ENCODE peak calls at places on chromosomes 7 and 10, in five cellular contexts. One of them, this sample, is unnamed.

GRCh38 chr7:35036361-35037171 is 719 bp downstream of the DPY19L1 start:
- DNase-seq in tibial nerve: peak
- DNase-seq in lung: peak
- DNase-seq in kidney epithelial cell: no peak
- DNase-seq in cardiac muscle cell: peak
- DNase-seq in this sample: peak

GRCh38 chr10:33812586-33812985 is 478.1 kb upstream of the NRP1 start:
- DNase-seq in lung: no peak
- DNase-seq in cardiac muscle cell: no peak
- DNase-seq in kidney epithelial cell: no peak
- DNase-seq in tibial nerve: no peak
- DNase-seq in this sample: no peak

GRCh38 chr7:23276381-23276780 is 22.8 kb upstream of the MALSU1 start:
- DNase-seq in kidney epithelial cell: no peak
- DNase-seq in tibial nerve: no peak
- DNase-seq in lung: no peak
- DNase-seq in cardiac muscle cell: no peak
- DNase-seq in this sample: no peak

GRCh38 chr10:131514454-131514853 is 202.9 kb upstream of the TCERG1L start:
- DNase-seq in tibial nerve: no peak
- DNase-seq in kidney epithelial cell: peak
- DNase-seq in lung: no peak
- DNase-seq in cardiac muscle cell: no peak
- DNase-seq in this sample: no peak

GRCh38 chr7:21616796-21617436 is 74.1 kb downstream of the DNAH11 start:
- DNase-seq in tibial nerve: no peak
- DNase-seq in kidney epithelial cell: peak
- DNase-seq in lung: no peak
- DNase-seq in cardiac muscle cell: no peak
- DNase-seq in this sample: no peak

GRCh38 chr7:56079450-56080185 is 13.1 kb downstream of the PHKG1 start:
- DNase-seq in lung: peak
- DNase-seq in kidney epithelial cell: no peak
- DNase-seq in cardiac muscle cell: peak
- DNase-seq in tibial nerve: peak
- DNase-seq in this sample: peak

GRCh38 chr7:128963327-128963757 is 25.6 kb downstream of the IRF5 start:
- DNase-seq in kidney epithelial cell: peak
- DNase-seq in cardiac muscle cell: no peak
- DNase-seq in tibial nerve: no peak
- DNase-seq in lung: no peak
- DNase-seq in this sample: no peak

GRCh38 chr7:112257073-112257472 is 50.6 kb downstream of the ZNF277 start:
- DNase-seq in cardiac muscle cell: no peak
- DNase-seq in kidney epithelial cell: no peak
- DNase-seq in tibial nerve: no peak
- DNase-seq in lung: no peak
- DNase-seq in this sample: no peak

GRCh38 chr7:69457912-69458491 is 140.3 kb upstream of the AUTS2 start:
- DNase-seq in cardiac muscle cell: peak
- DNase-seq in kidney epithelial cell: no peak
- DNase-seq in tibial nerve: peak
- DNase-seq in lung: no peak
- DNase-seq in this sample: no peak

GRCh38 chr10:93280121-93280698 is 201.9 kb downstream of the MYOF start:
- DNase-seq in lung: no peak
- DNase-seq in kidney epithelial cell: no peak
- DNase-seq in tibial nerve: no peak
- DNase-seq in cardiac muscle cell: no peak
- DNase-seq in this sample: no peak

DNA sequence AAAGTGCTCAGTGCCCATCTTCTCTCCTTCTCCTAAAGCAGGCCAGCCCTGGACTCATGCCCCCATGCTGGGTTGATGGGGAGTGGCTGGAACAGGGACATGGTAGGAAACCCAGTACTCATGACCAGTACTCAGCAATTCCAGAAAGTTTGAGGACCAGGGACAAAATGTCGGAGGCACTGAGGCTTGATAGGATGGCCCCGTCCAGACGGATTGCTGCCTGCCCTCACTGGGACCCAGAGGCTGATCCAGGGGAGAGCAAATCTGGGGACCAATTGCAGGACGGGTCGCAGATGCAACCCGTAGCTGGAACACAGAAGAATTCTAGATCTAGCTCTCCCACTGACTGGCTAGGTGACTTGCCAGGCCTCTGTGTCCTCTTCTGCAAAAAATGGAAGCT is 5.1 kb downstream of the ZCCHC24 start:
- DNase-seq in tibial nerve: no peak
- DNase-seq in cardiac muscle cell: no peak
- DNase-seq in kidney epithelial cell: no peak
- DNase-seq in lung: no peak
- DNase-seq in this sample: no peak
- H3K4me3 ChIP-seq in tibial nerve: no peak
- H3K4me3 ChIP-seq in cardiac muscle cell: no peak
- H3K4me3 ChIP-seq in kidney epithelial cell: no peak
- H3K4me3 ChIP-seq in lung: no peak
- H3K4me3 ChIP-seq in this sample: peak

DNA sequence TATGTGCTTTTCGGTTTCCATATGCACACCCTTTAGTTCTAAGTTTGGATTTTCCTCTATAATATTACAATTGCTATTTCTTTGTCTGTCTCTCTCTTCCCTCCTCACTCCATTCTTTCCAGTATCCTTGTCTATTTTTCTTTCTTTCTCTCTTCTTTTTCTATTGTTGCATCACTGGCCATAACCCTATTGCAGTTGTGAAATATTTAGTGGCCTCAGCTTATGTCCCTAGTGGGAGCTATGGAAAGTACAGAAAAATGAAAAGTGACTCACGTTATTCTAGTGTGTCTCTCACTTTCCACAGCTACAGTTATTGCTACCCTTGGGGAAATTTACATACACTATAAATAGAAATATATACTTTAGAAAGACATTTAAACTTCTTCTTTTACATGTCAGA is 59.1 kb downstream of the CNTNAP2 start:
- DNase-seq in lung: no peak
- DNase-seq in kidney epithelial cell: no peak
- DNase-seq in tibial nerve: no peak
- DNase-seq in cardiac muscle cell: no peak
- DNase-seq in this sample: no peak
- TF ChIP-seq CTCF in lung: no peak
- TF ChIP-seq CTCF in kidney epithelial cell: peak
- TF ChIP-seq CTCF in tibial nerve: no peak
- TF ChIP-seq CTCF in cardiac muscle cell: peak
- TF ChIP-seq CTCF in this sample: no peak

GRCh38 chr7:150976529-150977381 is 1.4 kb downstream of the KCNH2 start:
- DNase-seq in lung: no peak
- DNase-seq in tibial nerve: no peak
- DNase-seq in kidney epithelial cell: no peak
- DNase-seq in cardiac muscle cell: peak
- DNase-seq in this sample: no peak
- H3K4me3 ChIP-seq in lung: no peak
- H3K4me3 ChIP-seq in tibial nerve: no peak
- H3K4me3 ChIP-seq in kidney epithelial cell: no peak
- H3K4me3 ChIP-seq in cardiac muscle cell: peak
- H3K4me3 ChIP-seq in this sample: peak

GRCh38 chr7:5286933-5287332 is 4.2 kb downstream of the SLC29A4 start:
- DNase-seq in lung: no peak
- DNase-seq in kidney epithelial cell: no peak
- DNase-seq in tibial nerve: no peak
- DNase-seq in cardiac muscle cell: no peak
- DNase-seq in this sample: no peak

GRCh38 chr7:5283421-5284303 is 919 bp downstream of the SLC29A4 start:
- DNase-seq in tibial nerve: no peak
- DNase-seq in lung: no peak
- DNase-seq in kidney epithelial cell: no peak
- DNase-seq in cardiac muscle cell: no peak
- DNase-seq in this sample: no peak

GRCh38 chr7:5282464-5283316 is at the start of gene SLC29A4:
- DNase-seq in kidney epithelial cell: no peak
- DNase-seq in lung: no peak
- DNase-seq in tibial nerve: no peak
- DNase-seq in cardiac muscle cell: peak
- DNase-seq in this sample: peak

GRCh38 chr7:5287802-5288201 is 5.1 kb downstream of the SLC29A4 start:
- DNase-seq in lung: no peak
- DNase-seq in kidney epithelial cell: no peak
- DNase-seq in cardiac muscle cell: no peak
- DNase-seq in tibial nerve: no peak
- DNase-seq in this sample: no peak

DNA sequence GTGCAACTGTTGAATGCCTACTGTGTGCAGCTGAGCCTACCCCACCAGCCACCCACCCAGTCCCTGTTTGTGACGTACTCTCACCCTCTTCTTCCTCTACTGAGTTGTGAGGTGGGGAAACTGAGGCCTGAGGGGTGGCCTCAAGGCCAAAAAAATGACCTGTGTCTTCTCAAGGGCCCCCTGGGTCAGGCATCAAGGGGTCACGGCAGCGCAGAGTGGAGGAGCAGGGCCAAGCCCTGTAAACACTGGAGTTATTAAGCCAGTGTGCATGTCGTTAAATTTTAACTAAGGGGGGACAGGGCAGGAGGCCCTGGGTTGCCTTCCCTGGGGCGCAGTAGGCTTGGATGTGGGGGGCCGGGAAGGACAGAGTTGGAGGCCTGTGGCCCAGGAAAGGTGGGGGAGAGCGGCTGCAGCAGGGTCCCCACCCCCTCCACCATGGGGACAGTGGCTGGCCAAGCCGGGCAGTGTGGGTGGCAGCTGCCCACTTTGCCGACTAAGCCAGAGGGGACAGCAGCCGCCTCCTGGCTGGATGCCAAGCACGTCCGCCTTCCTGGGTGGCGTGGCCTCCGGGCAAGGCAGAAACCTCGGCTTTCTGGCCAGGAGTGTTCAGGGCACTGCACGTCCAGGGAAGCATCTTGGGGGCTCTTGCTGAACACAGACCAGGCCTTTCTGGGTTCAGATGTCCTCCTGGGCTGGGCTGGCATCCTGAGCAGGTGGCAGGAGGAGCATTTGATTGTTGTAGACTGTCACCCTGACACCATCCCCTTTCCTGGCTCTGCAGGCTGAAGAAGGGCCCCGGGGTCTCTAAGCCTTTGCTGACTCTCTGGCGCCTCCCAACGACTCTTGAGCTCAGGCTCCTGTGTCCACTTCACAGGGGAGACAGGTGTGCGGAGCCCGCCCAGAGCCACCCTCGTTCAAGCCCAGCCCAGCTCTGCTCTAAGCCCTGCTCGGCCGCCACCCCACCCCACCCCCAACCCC is 1.9 kb downstream of the SLC29A4 start:
- DNase-seq in tibial nerve: no peak
- DNase-seq in kidney epithelial cell: no peak
- DNase-seq in cardiac muscle cell: peak
- DNase-seq in lung: peak
- DNase-seq in this sample: peak
- TF ChIP-seq CTCF in tibial nerve: no peak
- TF ChIP-seq CTCF in kidney epithelial cell: peak
- TF ChIP-seq CTCF in cardiac muscle cell: peak
- TF ChIP-seq CTCF in lung: no peak
- TF ChIP-seq CTCF in this sample: no peak

GRCh38 chr7:37921340-37921805 is 933 bp downstream of the EPDR1 start:
- DNase-seq in lung: peak
- DNase-seq in kidney epithelial cell: no peak
- DNase-seq in cardiac muscle cell: peak
- DNase-seq in tibial nerve: peak
- DNase-seq in this sample: no peak

GRCh38 chr7:37920305-37920618 is 178 bp upstream of the EPDR1 start:
- DNase-seq in lung: no peak
- DNase-seq in kidney epithelial cell: no peak
- DNase-seq in tibial nerve: no peak
- DNase-seq in cardiac muscle cell: no peak
- DNase-seq in this sample: no peak

GRCh38 chr7:37918526-37918925 is 1.9 kb upstream of the SFRP4 start:
- DNase-seq in tibial nerve: no peak
- DNase-seq in lung: no peak
- DNase-seq in cardiac muscle cell: no peak
- DNase-seq in kidney epithelial cell: no peak
- DNase-seq in this sample: no peak

GRCh38 chr7:37921876-37922275 is 1.4 kb downstream of the EPDR1 start:
- DNase-seq in lung: no peak
- DNase-seq in kidney epithelial cell: no peak
- DNase-seq in cardiac muscle cell: no peak
- DNase-seq in tibial nerve: no peak
- DNase-seq in this sample: no peak

GRCh38 chr7:37920619-37921339 is at the start of gene EPDR1:
- DNase-seq in cardiac muscle cell: peak
- DNase-seq in kidney epithelial cell: no peak
- DNase-seq in tibial nerve: peak
- DNase-seq in lung: peak
- DNase-seq in this sample: peak
- H3K4me3 ChIP-seq in cardiac muscle cell: peak
- H3K4me3 ChIP-seq in kidney epithelial cell: peak
- H3K4me3 ChIP-seq in tibial nerve: peak
- H3K4me3 ChIP-seq in lung: peak
- H3K4me3 ChIP-seq in this sample: peak

GRCh38 chr7:90853205-90853604 is 257.1 kb downstream of the CDK14 start:
- DNase-seq in tibial nerve: no peak
- DNase-seq in lung: no peak
- DNase-seq in kidney epithelial cell: no peak
- DNase-seq in cardiac muscle cell: no peak
- DNase-seq in this sample: no peak

GRCh38 chr7:90858546-90858945 is 262.4 kb downstream of the CDK14 start:
- DNase-seq in kidney epithelial cell: no peak
- DNase-seq in cardiac muscle cell: no peak
- DNase-seq in tibial nerve: no peak
- DNase-seq in lung: no peak
- DNase-seq in this sample: no peak

GRCh38 chr7:90856317-90857072 is 260.4 kb downstream of the CDK14 start:
- DNase-seq in lung: no peak
- DNase-seq in tibial nerve: no peak
- DNase-seq in cardiac muscle cell: no peak
- DNase-seq in kidney epithelial cell: no peak
- DNase-seq in this sample: no peak

DNA sequence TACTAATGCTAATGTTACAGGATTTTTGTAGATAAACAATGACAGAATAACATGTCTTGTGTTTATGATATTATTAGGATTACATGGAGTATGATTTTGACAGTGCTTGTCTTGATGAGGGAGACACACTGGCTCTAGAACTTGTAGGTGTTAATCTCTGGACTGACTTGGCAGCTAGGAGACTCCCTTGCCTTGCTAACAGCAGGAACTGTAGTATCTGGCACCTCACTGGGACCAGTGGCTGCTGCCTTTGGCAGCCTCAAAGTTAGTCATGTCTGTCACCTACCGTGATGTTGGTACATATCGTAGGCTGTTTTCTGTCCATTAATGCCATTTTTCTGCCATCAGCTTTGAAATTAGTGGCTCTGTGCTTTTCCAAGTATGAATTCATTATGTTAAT is 261.5 kb downstream of the CDK14 start:
- DNase-seq in tibial nerve: no peak
- DNase-seq in cardiac muscle cell: peak
- DNase-seq in lung: no peak
- DNase-seq in kidney epithelial cell: no peak
- DNase-seq in this sample: no peak
- TF ChIP-seq CTCF in tibial nerve: no peak
- TF ChIP-seq CTCF in cardiac muscle cell: no peak
- TF ChIP-seq CTCF in lung: no peak
- TF ChIP-seq CTCF in kidney epithelial cell: no peak
- TF ChIP-seq CTCF in this sample: no peak